ENCODE peak calls at places on chromosomes 12 and 14, in ten cellular contexts. One of them, this sample, is unnamed.

GRCh38 chr14:100828448-100828834 is 2.5 kb downstream of the MEG3 start:
- DNase-seq in ovary: no peak
- DNase-seq in fibroblast of pulmonary artery: no peak
- DNase-seq in neural crest cell: no peak
- DNase-seq in Calu3: no peak
- DNase-seq in endothelial cell: no peak
- DNase-seq in Panc1: no peak
- DNase-seq in fibroblast of lung: no peak
- DNase-seq in foreskin fibroblast: no peak
- DNase-seq in A549: no peak
- DNase-seq in this sample: no peak

GRCh38 chr14:100592972-100593371 is 5.8 kb upstream of the BEGAIN start:
- DNase-seq in ovary: no peak
- DNase-seq in Calu3: no peak
- DNase-seq in foreskin fibroblast: no peak
- DNase-seq in fibroblast of lung: no peak
- DNase-seq in A549: no peak
- DNase-seq in Panc1: no peak
- DNase-seq in neural crest cell: no peak
- DNase-seq in fibroblast of pulmonary artery: no peak
- DNase-seq in endothelial cell: no peak
- DNase-seq in this sample: no peak

GRCh38 chr12:113788020-113788856 is 177.9 kb downstream of the RBM19 start:
- DNase-seq in foreskin fibroblast: no peak
- DNase-seq in endothelial cell: no peak
- DNase-seq in fibroblast of lung: peak
- DNase-seq in neural crest cell: no peak
- DNase-seq in fibroblast of pulmonary artery: peak
- DNase-seq in A549: no peak
- DNase-seq in ovary: no peak
- DNase-seq in Calu3: no peak
- DNase-seq in Panc1: no peak
- DNase-seq in this sample: no peak

GRCh38 chr12:76763746-76764675 is at the start of gene ZDHHC17:
- DNase-seq in Calu3: peak
- DNase-seq in neural crest cell: peak
- DNase-seq in ovary: peak
- DNase-seq in fibroblast of pulmonary artery: peak
- DNase-seq in A549: peak
- DNase-seq in endothelial cell: peak
- DNase-seq in fibroblast of lung: peak
- DNase-seq in foreskin fibroblast: peak
- DNase-seq in Panc1: peak
- DNase-seq in this sample: peak

GRCh38 chr12:57203201-57203600 is 13.4 kb upstream of the NXPH4 start:
- DNase-seq in endothelial cell: no peak
- DNase-seq in fibroblast of lung: no peak
- DNase-seq in foreskin fibroblast: no peak
- DNase-seq in neural crest cell: no peak
- DNase-seq in fibroblast of pulmonary artery: no peak
- DNase-seq in ovary: no peak
- DNase-seq in Calu3: no peak
- DNase-seq in Panc1: no peak
- DNase-seq in A549: no peak
- DNase-seq in this sample: no peak

GRCh38 chr12:115543269-115543668 is 734.2 kb downstream of the MED13L start:
- DNase-seq in Calu3: no peak
- DNase-seq in fibroblast of pulmonary artery: no peak
- DNase-seq in A549: no peak
- DNase-seq in Panc1: no peak
- DNase-seq in ovary: no peak
- DNase-seq in endothelial cell: no peak
- DNase-seq in fibroblast of lung: peak
- DNase-seq in foreskin fibroblast: no peak
- DNase-seq in neural crest cell: no peak
- DNase-seq in this sample: peak

GRCh38 chr14:23544511-23545447 is 6.8 kb downstream of the ZFHX2 start:
- DNase-seq in fibroblast of pulmonary artery: no peak
- DNase-seq in A549: no peak
- DNase-seq in fibroblast of lung: no peak
- DNase-seq in endothelial cell: no peak
- DNase-seq in neural crest cell: no peak
- DNase-seq in foreskin fibroblast: no peak
- DNase-seq in Panc1: no peak
- DNase-seq in ovary: no peak
- DNase-seq in Calu3: no peak
- DNase-seq in this sample: no peak

GRCh38 chr14:99716091-99716849 is 32.2 kb downstream of the CYP46A1 start:
- DNase-seq in Panc1: no peak
- DNase-seq in A549: no peak
- DNase-seq in neural crest cell: no peak
- DNase-seq in fibroblast of lung: no peak
- DNase-seq in foreskin fibroblast: no peak
- DNase-seq in endothelial cell: no peak
- DNase-seq in fibroblast of pulmonary artery: no peak
- DNase-seq in ovary: no peak
- DNase-seq in Calu3: no peak
- DNase-seq in this sample: no peak

GRCh38 chr12:95003213-95003920 is at the start of gene NDUFA12:
- DNase-seq in neural crest cell: peak
- DNase-seq in foreskin fibroblast: peak
- DNase-seq in A549: peak
- DNase-seq in Panc1: peak
- DNase-seq in ovary: peak
- DNase-seq in fibroblast of lung: peak
- DNase-seq in Calu3: peak
- DNase-seq in endothelial cell: peak
- DNase-seq in fibroblast of pulmonary artery: peak
- DNase-seq in this sample: peak
- TF ChIP-seq CTCF in neural crest cell: no peak
- TF ChIP-seq CTCF in foreskin fibroblast: no peak
- TF ChIP-seq CTCF in A549: no peak
- TF ChIP-seq CTCF in Panc1: no peak
- TF ChIP-seq CTCF in ovary: no peak
- TF ChIP-seq CTCF in fibroblast of lung: no peak
- TF ChIP-seq CTCF in Calu3: no peak
- TF ChIP-seq CTCF in endothelial cell: no peak
- TF ChIP-seq CTCF in fibroblast of pulmonary artery: no peak
- TF ChIP-seq CTCF in this sample: no peak

GRCh38 chr12:99393763-99394162 is 253.8 kb upstream of the GARIN6 start:
- DNase-seq in A549: no peak
- DNase-seq in Calu3: no peak
- DNase-seq in endothelial cell: no peak
- DNase-seq in neural crest cell: no peak
- DNase-seq in foreskin fibroblast: no peak
- DNase-seq in ovary: no peak
- DNase-seq in fibroblast of pulmonary artery: no peak
- DNase-seq in Panc1: no peak
- DNase-seq in fibroblast of lung: no peak
- DNase-seq in this sample: no peak

GRCh38 chr12:99392091-99392850 is 255.3 kb upstream of the GARIN6 start:
- DNase-seq in neural crest cell: no peak
- DNase-seq in foreskin fibroblast: no peak
- DNase-seq in fibroblast of lung: no peak
- DNase-seq in Calu3: no peak
- DNase-seq in endothelial cell: no peak
- DNase-seq in Panc1: no peak
- DNase-seq in fibroblast of pulmonary artery: no peak
- DNase-seq in ovary: no peak
- DNase-seq in A549: no peak
- DNase-seq in this sample: no peak

GRCh38 chr12:99389751-99390150 is 257.8 kb upstream of the GARIN6 start:
- DNase-seq in neural crest cell: no peak
- DNase-seq in Panc1: no peak
- DNase-seq in foreskin fibroblast: no peak
- DNase-seq in Calu3: no peak
- DNase-seq in A549: no peak
- DNase-seq in ovary: no peak
- DNase-seq in fibroblast of pulmonary artery: no peak
- DNase-seq in endothelial cell: no peak
- DNase-seq in fibroblast of lung: no peak
- DNase-seq in this sample: no peak

GRCh38 chr12:99387661-99388060 is 259.9 kb upstream of the GARIN6 start:
- DNase-seq in fibroblast of lung: peak
- DNase-seq in fibroblast of pulmonary artery: no peak
- DNase-seq in Calu3: no peak
- DNase-seq in Panc1: no peak
- DNase-seq in ovary: no peak
- DNase-seq in endothelial cell: no peak
- DNase-seq in neural crest cell: no peak
- DNase-seq in A549: no peak
- DNase-seq in foreskin fibroblast: no peak
- DNase-seq in this sample: peak

DNA sequence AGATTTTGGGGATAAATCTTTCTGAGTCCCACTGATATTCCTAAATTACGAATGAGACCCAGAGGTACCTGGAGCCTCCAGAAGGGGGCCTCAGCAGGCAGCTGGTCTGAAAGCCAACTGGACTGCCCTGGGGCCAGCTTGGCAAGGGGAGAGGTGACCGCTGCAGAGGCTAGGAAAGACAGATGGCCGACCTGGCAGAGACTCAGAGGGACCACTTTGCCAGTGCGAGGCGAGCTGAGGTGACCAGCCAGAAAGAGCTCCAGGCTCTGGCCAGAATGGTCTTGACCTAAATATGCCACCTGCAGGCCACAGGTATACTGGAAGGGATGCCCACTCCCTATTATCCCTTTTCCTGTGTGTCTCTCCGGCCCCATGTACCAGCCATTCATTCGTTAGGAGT is 256.8 kb upstream of the GARIN6 start:
- DNase-seq in endothelial cell: peak
- DNase-seq in fibroblast of pulmonary artery: no peak
- DNase-seq in Panc1: no peak
- DNase-seq in foreskin fibroblast: no peak
- DNase-seq in A549: peak
- DNase-seq in neural crest cell: peak
- DNase-seq in fibroblast of lung: no peak
- DNase-seq in Calu3: peak
- DNase-seq in ovary: no peak
- DNase-seq in this sample: no peak
- TF ChIP-seq CTCF in endothelial cell: peak
- TF ChIP-seq CTCF in fibroblast of pulmonary artery: no peak
- TF ChIP-seq CTCF in Panc1: peak
- TF ChIP-seq CTCF in foreskin fibroblast: no peak
- TF ChIP-seq CTCF in A549: peak
- TF ChIP-seq CTCF in neural crest cell: peak
- TF ChIP-seq CTCF in fibroblast of lung: no peak
- TF ChIP-seq CTCF in Calu3: peak
- TF ChIP-seq CTCF in ovary: no peak
- TF ChIP-seq CTCF in this sample: no peak

GRCh38 chr12:120640840-120641833 is 711 bp downstream of the CABP1 start:
- DNase-seq in A549: no peak
- DNase-seq in endothelial cell: peak
- DNase-seq in foreskin fibroblast: peak
- DNase-seq in neural crest cell: peak
- DNase-seq in Panc1: no peak
- DNase-seq in Calu3: peak
- DNase-seq in fibroblast of lung: peak
- DNase-seq in fibroblast of pulmonary artery: peak
- DNase-seq in ovary: peak
- DNase-seq in this sample: peak

GRCh38 chr12:120642806-120643205 is 2.4 kb downstream of the CABP1 start:
- DNase-seq in A549: no peak
- DNase-seq in ovary: no peak
- DNase-seq in Panc1: no peak
- DNase-seq in neural crest cell: no peak
- DNase-seq in foreskin fibroblast: no peak
- DNase-seq in fibroblast of lung: no peak
- DNase-seq in endothelial cell: no peak
- DNase-seq in fibroblast of pulmonary artery: no peak
- DNase-seq in Calu3: no peak
- DNase-seq in this sample: no peak

GRCh38 chr12:120643574-120643973 is 3.1 kb downstream of the CABP1 start:
- DNase-seq in Calu3: no peak
- DNase-seq in fibroblast of pulmonary artery: no peak
- DNase-seq in fibroblast of lung: no peak
- DNase-seq in Panc1: no peak
- DNase-seq in neural crest cell: no peak
- DNase-seq in endothelial cell: no peak
- DNase-seq in A549: no peak
- DNase-seq in ovary: no peak
- DNase-seq in foreskin fibroblast: no peak
- DNase-seq in this sample: no peak

GRCh38 chr12:120642086-120642485 is 1.7 kb downstream of the CABP1 start:
- DNase-seq in endothelial cell: no peak
- DNase-seq in fibroblast of pulmonary artery: no peak
- DNase-seq in A549: no peak
- DNase-seq in Panc1: no peak
- DNase-seq in fibroblast of lung: no peak
- DNase-seq in neural crest cell: no peak
- DNase-seq in foreskin fibroblast: no peak
- DNase-seq in Calu3: no peak
- DNase-seq in ovary: no peak
- DNase-seq in this sample: no peak

DNA sequence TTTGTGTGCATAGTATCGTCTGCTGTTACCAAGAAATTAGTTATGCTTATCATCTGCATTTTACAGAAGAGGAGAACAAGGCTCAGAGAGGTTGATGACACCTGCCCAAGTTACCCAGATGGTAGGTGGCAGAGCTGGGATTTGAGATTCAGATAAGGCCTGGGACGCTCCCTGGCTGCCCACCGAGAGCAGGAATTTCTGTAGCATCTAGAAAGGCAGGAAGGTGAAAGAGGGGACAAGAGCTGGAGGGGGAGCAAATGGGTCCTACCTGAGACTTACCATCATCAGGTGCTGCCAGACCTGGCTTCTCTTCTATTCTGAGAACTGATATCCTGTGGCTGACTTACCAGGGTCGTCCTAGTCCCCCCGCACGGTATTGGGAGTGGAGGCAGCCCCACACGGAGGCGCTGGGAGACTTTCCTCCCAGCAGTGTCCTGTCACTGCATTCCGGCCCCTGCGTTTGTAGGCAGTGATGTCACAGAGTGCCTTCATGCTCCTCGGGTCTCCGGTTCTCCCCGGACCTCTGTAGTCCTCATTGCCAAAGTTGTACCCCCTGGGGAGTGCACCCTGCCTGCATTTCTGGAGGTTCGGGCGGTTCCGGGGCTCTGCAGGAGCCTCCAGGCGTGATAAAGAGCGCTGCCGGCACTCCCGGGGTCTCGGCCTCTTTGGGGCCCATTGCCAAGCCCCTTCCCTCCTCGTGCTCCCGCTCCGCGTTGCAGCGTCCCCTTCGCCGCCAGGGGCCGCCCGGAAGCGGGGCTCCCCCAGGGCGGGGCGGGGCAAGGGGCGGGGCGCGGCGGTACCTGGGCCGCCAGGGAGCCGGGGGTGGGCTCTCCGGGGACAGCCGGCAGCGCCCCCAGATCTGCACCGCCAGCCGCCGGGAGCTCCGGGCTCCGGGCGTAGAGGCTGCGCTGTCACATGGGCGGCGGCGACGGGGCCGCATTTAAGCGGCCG is at the start of gene CABP1:
- DNase-seq in ovary: no peak
- DNase-seq in endothelial cell: peak
- DNase-seq in A549: peak
- DNase-seq in Calu3: peak
- DNase-seq in fibroblast of pulmonary artery: no peak
- DNase-seq in Panc1: no peak
- DNase-seq in foreskin fibroblast: no peak
- DNase-seq in neural crest cell: peak
- DNase-seq in fibroblast of lung: no peak
- DNase-seq in this sample: no peak
- TF ChIP-seq CTCF in ovary: no peak
- TF ChIP-seq CTCF in endothelial cell: no peak
- TF ChIP-seq CTCF in A549: peak
- TF ChIP-seq CTCF in Calu3: peak
- TF ChIP-seq CTCF in fibroblast of pulmonary artery: no peak
- TF ChIP-seq CTCF in Panc1: peak
- TF ChIP-seq CTCF in foreskin fibroblast: peak
- TF ChIP-seq CTCF in neural crest cell: peak
- TF ChIP-seq CTCF in fibroblast of lung: no peak
- TF ChIP-seq CTCF in this sample: no peak

DNA sequence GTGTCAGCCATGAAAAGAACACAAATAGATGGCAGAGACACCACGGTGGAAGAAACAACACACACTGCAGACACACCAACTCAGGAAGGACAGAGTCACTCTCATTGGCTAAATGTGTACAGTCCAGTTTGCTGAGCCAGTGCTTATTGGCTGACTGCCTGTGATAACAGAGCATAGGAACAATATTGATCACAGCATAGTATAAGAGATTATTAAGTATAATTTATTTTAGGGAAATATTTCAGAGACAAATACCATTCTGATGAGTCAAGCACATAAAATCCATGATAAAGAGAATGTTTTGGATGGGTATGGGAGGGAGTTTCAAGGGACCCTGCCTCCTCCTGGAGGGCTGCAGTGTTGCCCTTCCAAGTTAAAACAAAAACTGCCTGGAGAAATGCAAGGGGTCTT is 50.9 kb downstream of the BTG1 start:
- DNase-seq in A549: no peak
- DNase-seq in ovary: no peak
- DNase-seq in neural crest cell: no peak
- DNase-seq in endothelial cell: no peak
- DNase-seq in fibroblast of lung: peak
- DNase-seq in foreskin fibroblast: no peak
- DNase-seq in fibroblast of pulmonary artery: peak
- DNase-seq in Panc1: no peak
- DNase-seq in Calu3: no peak
- DNase-seq in this sample: peak
- TF ChIP-seq CTCF in A549: no peak
- TF ChIP-seq CTCF in ovary: no peak
- TF ChIP-seq CTCF in neural crest cell: no peak
- TF ChIP-seq CTCF in endothelial cell: no peak
- TF ChIP-seq CTCF in fibroblast of lung: no peak
- TF ChIP-seq CTCF in foreskin fibroblast: peak
- TF ChIP-seq CTCF in fibroblast of pulmonary artery: peak
- TF ChIP-seq CTCF in Panc1: peak
- TF ChIP-seq CTCF in Calu3: no peak
- TF ChIP-seq CTCF in this sample: peak